ENCODE peak calls at places on chromosomes 12 and 14, in five cellular contexts. A is left ventricle myocardium inferior, O is psoas muscle, X is ureter, G is HFF-Myc. J is an unnamed sample.

GRCh38 chr12:120156315-120157259 is 37.9 kb downstream of the GCN1 start:
- DNase-seq in O (no peak), X (no peak), G (no peak), A (no peak), J (no peak)

GRCh38 chr12:45547822-45548221 is 181.7 kb upstream of the ARID2 start:
- DNase-seq in G (no peak), A (no peak), O (no peak), X (no peak), J (no peak)

GRCh38 chr14:74800780-74801179 is 37.7 kb downstream of the YLPM1 start:
- DNase-seq in O (no peak), G (no peak), X (no peak), A (no peak), J (no peak)

GRCh38 chr12:52679875-52680274 is 332 bp downstream of the KRT1 start:
- DNase-seq in X (no peak), O (no peak), G (no peak), A (no peak), J (no peak)

GRCh38 chr14:66015046-66015780 is 471.0 kb upstream of the CCDC196 start:
- DNase-seq in O (no peak), A (no peak), X (no peak), G (peak; percentile 4), J (no peak)

GRCh38 chr12:108768591-108769500 is 37.5 kb upstream of the CORO1C start:
- DNase-seq in O (no peak), G (no peak), A (peak; percentile 51), X (no peak), J (no peak)

GRCh38 chr12:96441811-96442210 is 41.6 kb upstream of the CDK17 start:
- DNase-seq in O (no peak), G (no peak), X (no peak), A (no peak), J (no peak)

GRCh38 chr14:22928237-22929103 is 706 bp downstream of the PRMT5 start:
- DNase-seq in X (no peak), G (no peak), A (no peak), O (no peak), J (no peak)

GRCh38 chr12:6157482-6157881 is 33.0 kb upstream of the VWF start:
- DNase-seq in A (no peak), G (no peak), X (no peak), O (no peak), J (no peak)

J was measured in C1 segment of cervical spinal cord.